ENCODE peak calls at places on chromosomes 5 and 9, in eight cellular contexts. S, A, V, L, R, O, E and F are unnamed samples.

GRCh38 chr5:96657068-96657467 is 5.1 kb upstream of the CAST start:
- DNase-seq in S (no peak), A (no peak), V (no peak), L (peak; percentile 18), R (no peak), O (peak; percentile 78), E (no peak), F (peak; percentile 90)

GRCh38 chr5:93532370-93532769 is 48.6 kb downstream of the NR2F1-AS1 start:
- DNase-seq in S (no peak), A (no peak), V (no peak), L (no peak), R (peak; percentile 68), O (no peak), E (no peak), F (peak; percentile 30)

GRCh38 chr5:170343177-170343576 is 45.6 kb upstream of the LCP2 start:
- DNase-seq in S (no peak), A (no peak), V (no peak), L (no peak), R (no peak), O (no peak), E (no peak), F (no peak)

GRCh38 chr5:95069948-95070347 is 214.9 kb downstream of the MCTP1 start:
- DNase-seq in S (no peak), A (peak; percentile 47), V (no peak), L (no peak), R (no peak), O (peak; percentile 91), E (no peak), F (no peak)

GRCh38 chr9:134707731-134708671 is 66.4 kb downstream of the COL5A1 start:
- DNase-seq in S (no peak), A (no peak), V (no peak), L (no peak), R (no peak), O (peak; percentile 74), E (peak; percentile 47), F (no peak)

GRCh38 chr5:37557734-37558293 is 178.7 kb downstream of the WDR70 start:
- DNase-seq in S (no peak), A (no peak), V (no peak), L (no peak), R (no peak), O (no peak), E (no peak), F (no peak)

GRCh38 chr5:83614841-83615240 is 105.8 kb downstream of the HAPLN1 start:
- DNase-seq in S (no peak), A (no peak), V (no peak), L (no peak), R (no peak), O (no peak), E (no peak), F (no peak)

GRCh38 chr9:109241931-109242330 is 74.9 kb upstream of the FRRS1L start:
- DNase-seq in S (no peak), A (no peak), V (no peak), L (no peak), R (no peak), O (no peak), E (no peak), F (no peak)

GRCh38 chr5:144139586-144139985 is 30.9 kb downstream of the YIPF5 start:
- DNase-seq in S (no peak), A (no peak), V (no peak), L (no peak), R (no peak), O (no peak), E (no peak), F (peak; percentile 12)

GRCh38 chr5:11000517-11001353 is 239.7 kb upstream of the DAP start:
- DNase-seq in S (no peak), A (no peak), V (no peak), L (no peak), R (peak; percentile 21), O (no peak), E (no peak), F (no peak)

GRCh38 chr5:113693621-113694130 is 180.2 kb downstream of the YTHDC2 start:
- DNase-seq in S (no peak), A (no peak), V (no peak), L (no peak), R (no peak), O (no peak), E (no peak), F (no peak)

GRCh38 chr5:175842947-175843793 is 28.2 kb upstream of the CPLX2 start:
- DNase-seq in S (no peak), A (no peak), V (no peak), L (no peak), R (no peak), O (no peak), E (peak; percentile 52), F (peak; percentile 43)

GRCh38 chr9:2307480-2307879 is 292.3 kb downstream of the SMARCA2 start:
- DNase-seq in S (no peak), A (no peak), V (no peak), L (no peak), R (no peak), O (no peak), E (no peak), F (peak; percentile 81)

GRCh38 chr5:80793354-80793753 is 138.6 kb upstream of the DHFR start:
- DNase-seq in S (no peak), A (no peak), V (no peak), L (no peak), R (no peak), O (no peak), E (no peak), F (no peak)

GRCh38 chr9:1938675-1939170 is 76.4 kb upstream of the SMARCA2 start:
- DNase-seq in S (no peak), A (no peak), V (no peak), L (no peak), R (no peak), O (peak; percentile 25), E (no peak), F (no peak)

GRCh38 chr9:91065231-91066041 is 263.8 kb downstream of the SYK start:
- DNase-seq in S (no peak), A (no peak), V (no peak), L (no peak), R (no peak), O (no peak), E (no peak), F (no peak)

GRCh38 chr5:88664630-88665029 is 218.4 kb downstream of the MEF2C start:
- DNase-seq in S (no peak), A (no peak), V (no peak), L (no peak), R (no peak), O (no peak), E (no peak), F (no peak)

GRCh38 chr9:97276310-97276852 is 31.1 kb upstream of the CCDC180 start:
- DNase-seq in S (no peak), A (no peak), V (no peak), L (no peak), R (no peak), O (no peak), E (no peak), F (no peak)

GRCh38 chr9:16335788-16336580 is 534.5 kb downstream of the BNC2 start:
- DNase-seq in S (no peak), A (no peak), V (no peak), L (no peak), R (peak; percentile 38), O (peak; percentile 88), E (no peak), F (peak; percentile 69)

GRCh38 chr5:74378464-74378863 is 262.1 kb downstream of the ENC1 start:
- DNase-seq in S (no peak), A (no peak), V (no peak), L (no peak), R (no peak), O (no peak), E (no peak), F (no peak)

GRCh38 chr5:126837907-126838539 is 61.1 kb downstream of the LMNB1 start:
- DNase-seq in S (no peak), A (no peak), V (no peak), L (no peak), R (no peak), O (no peak), E (no peak), F (no peak)

GRCh38 chr9:91663858-91664257 is 240.2 kb upstream of the NFIL3 start:
- DNase-seq in S (no peak), A (no peak), V (no peak), L (no peak), R (no peak), O (no peak), E (no peak), F (no peak)

GRCh38 chr9:108073823-108074222 is 584.3 kb upstream of the KLF4 start:
- DNase-seq in S (no peak), A (no peak), V (no peak), L (no peak), R (no peak), O (peak; percentile 37), E (no peak), F (no peak)

GRCh38 chr9:76810377-76810957 is 46.2 kb downstream of the PCA3 start:
- DNase-seq in S (peak; percentile 10), A (no peak), V (peak; percentile 49), L (no peak), R (peak; percentile 25), O (peak; percentile 40), E (peak; percentile 57), F (peak; percentile 43)

GRCh38 chr9:137716694-137717287 is 98.0 kb downstream of the EHMT1 start:
- DNase-seq in S (no peak), A (no peak), V (no peak), L (no peak), R (no peak), O (no peak), E (no peak), F (no peak)